ENCODE peak calls at places on chromosomes 3 and 15, in ten cellular contexts. One of them, this sample, is unnamed.

GRCh38 chr3:129486057-129487035 is 42.1 kb upstream of the RHO start:
- DNase-seq in NCI-H1092 treated with DMSO at 0.1 percent for 48 hours: no peak
- DNase-seq in A673: no peak
- DNase-seq in head of caudate nucleus: no peak
- DNase-seq in ovary: no peak
- DNase-seq in SJSA1: no peak
- DNase-seq in T47D: peak; percentile 63
- DNase-seq in stimulated activated CD4-positive, alpha-beta T cell treated with anti-CD3 and anti-CD28 coated beads, TNF-alpha, amount 100 ng/mL, for 4 hours: no peak
- DNase-seq in Calu3: no peak
- DNase-seq in EL: peak; percentile 43
- DNase-seq in this sample: peak; percentile 75

GRCh38 chr3:194384156-194384555 is 14.6 kb upstream of the LRRC15 start:
- DNase-seq in NCI-H1092 treated with DMSO at 0.1 percent for 48 hours: no peak
- DNase-seq in A673: no peak
- DNase-seq in head of caudate nucleus: no peak
- DNase-seq in ovary: no peak
- DNase-seq in SJSA1: no peak
- DNase-seq in T47D: no peak
- DNase-seq in stimulated activated CD4-positive, alpha-beta T cell treated with anti-CD3 and anti-CD28 coated beads, TNF-alpha, amount 100 ng/mL, for 4 hours: no peak
- DNase-seq in Calu3: no peak
- DNase-seq in EL: no peak
- DNase-seq in this sample: no peak

GRCh38 chr3:160616721-160617120 is 51.4 kb upstream of the KPNA4 start:
- DNase-seq in NCI-H1092 treated with DMSO at 0.1 percent for 48 hours: no peak
- DNase-seq in A673: no peak
- DNase-seq in head of caudate nucleus: no peak
- DNase-seq in ovary: no peak
- DNase-seq in SJSA1: no peak
- DNase-seq in T47D: peak; percentile 18
- DNase-seq in stimulated activated CD4-positive, alpha-beta T cell treated with anti-CD3 and anti-CD28 coated beads, TNF-alpha, amount 100 ng/mL, for 4 hours: no peak
- DNase-seq in Calu3: peak; percentile 20
- DNase-seq in EL: peak; percentile 58
- DNase-seq in this sample: peak; percentile 77

GRCh38 chr15:65833501-65834220 is 35.6 kb upstream of the RAB11A start:
- DNase-seq in NCI-H1092 treated with DMSO at 0.1 percent for 48 hours: peak; percentile 74
- DNase-seq in A673: peak; percentile 37
- DNase-seq in head of caudate nucleus: no peak
- DNase-seq in ovary: no peak
- DNase-seq in SJSA1: no peak
- DNase-seq in T47D: peak; percentile 37
- DNase-seq in stimulated activated CD4-positive, alpha-beta T cell treated with anti-CD3 and anti-CD28 coated beads, TNF-alpha, amount 100 ng/mL, for 4 hours: no peak
- DNase-seq in Calu3: no peak
- DNase-seq in EL: no peak
- DNase-seq in this sample: peak; percentile 30

GRCh38 chr3:42804831-42805821 is 836 bp upstream of the HIGD1A start:
- DNase-seq in NCI-H1092 treated with DMSO at 0.1 percent for 48 hours: peak; percentile 35
- DNase-seq in A673: no peak
- DNase-seq in head of caudate nucleus: peak; percentile 59
- DNase-seq in ovary: peak; percentile 51
- DNase-seq in SJSA1: no peak
- DNase-seq in T47D: peak; percentile 46
- DNase-seq in stimulated activated CD4-positive, alpha-beta T cell treated with anti-CD3 and anti-CD28 coated beads, TNF-alpha, amount 100 ng/mL, for 4 hours: no peak
- DNase-seq in Calu3: peak; percentile 27
- DNase-seq in EL: no peak
- DNase-seq in this sample: no peak

GRCh38 chr3:46278816-46279672 is 36.8 kb downstream of the CCR3 start:
- DNase-seq in NCI-H1092 treated with DMSO at 0.1 percent for 48 hours: no peak
- DNase-seq in A673: no peak
- DNase-seq in head of caudate nucleus: no peak
- DNase-seq in ovary: no peak
- DNase-seq in SJSA1: no peak
- DNase-seq in T47D: no peak
- DNase-seq in stimulated activated CD4-positive, alpha-beta T cell treated with anti-CD3 and anti-CD28 coated beads, TNF-alpha, amount 100 ng/mL, for 4 hours: no peak
- DNase-seq in Calu3: no peak
- DNase-seq in EL: no peak
- DNase-seq in this sample: no peak

GRCh38 chr3:55416381-55416821 is 70.7 kb downstream of the WNT5A start:
- DNase-seq in NCI-H1092 treated with DMSO at 0.1 percent for 48 hours: no peak
- DNase-seq in A673: peak; percentile 33
- DNase-seq in head of caudate nucleus: no peak
- DNase-seq in ovary: no peak
- DNase-seq in SJSA1: no peak
- DNase-seq in T47D: no peak
- DNase-seq in stimulated activated CD4-positive, alpha-beta T cell treated with anti-CD3 and anti-CD28 coated beads, TNF-alpha, amount 100 ng/mL, for 4 hours: no peak
- DNase-seq in Calu3: no peak
- DNase-seq in EL: peak; percentile 93
- DNase-seq in this sample: peak; percentile 94

GRCh38 chr3:141878812-141879211 is 2.4 kb downstream of the ATP1B3 start:
- DNase-seq in NCI-H1092 treated with DMSO at 0.1 percent for 48 hours: no peak
- DNase-seq in A673: peak; percentile 66
- DNase-seq in head of caudate nucleus: no peak
- DNase-seq in ovary: no peak
- DNase-seq in SJSA1: no peak
- DNase-seq in T47D: no peak
- DNase-seq in stimulated activated CD4-positive, alpha-beta T cell treated with anti-CD3 and anti-CD28 coated beads, TNF-alpha, amount 100 ng/mL, for 4 hours: no peak
- DNase-seq in Calu3: peak; percentile 21
- DNase-seq in EL: peak; percentile 66
- DNase-seq in this sample: peak; percentile 54

GRCh38 chr15:49688135-49688790 is 67.4 kb downstream of the DTWD1 start:
- DNase-seq in NCI-H1092 treated with DMSO at 0.1 percent for 48 hours: no peak
- DNase-seq in A673: no peak
- DNase-seq in head of caudate nucleus: no peak
- DNase-seq in ovary: no peak
- DNase-seq in SJSA1: no peak
- DNase-seq in T47D: no peak
- DNase-seq in stimulated activated CD4-positive, alpha-beta T cell treated with anti-CD3 and anti-CD28 coated beads, TNF-alpha, amount 100 ng/mL, for 4 hours: no peak
- DNase-seq in Calu3: no peak
- DNase-seq in EL: no peak
- DNase-seq in this sample: no peak

GRCh38 chr3:138440137-138440536 is 5.7 kb downstream of the ESYT3 start:
- DNase-seq in NCI-H1092 treated with DMSO at 0.1 percent for 48 hours: peak; percentile 83
- DNase-seq in A673: no peak
- DNase-seq in head of caudate nucleus: no peak
- DNase-seq in ovary: no peak
- DNase-seq in SJSA1: peak; percentile 64
- DNase-seq in T47D: peak; percentile 70
- DNase-seq in stimulated activated CD4-positive, alpha-beta T cell treated with anti-CD3 and anti-CD28 coated beads, TNF-alpha, amount 100 ng/mL, for 4 hours: no peak
- DNase-seq in Calu3: no peak
- DNase-seq in EL: peak; percentile 54
- DNase-seq in this sample: peak; percentile 90

GRCh38 chr15:28260722-28261121 is 61.3 kb downstream of the HERC2 start:
- DNase-seq in NCI-H1092 treated with DMSO at 0.1 percent for 48 hours: no peak
- DNase-seq in A673: no peak
- DNase-seq in head of caudate nucleus: peak; percentile 48
- DNase-seq in ovary: no peak
- DNase-seq in SJSA1: no peak
- DNase-seq in T47D: no peak
- DNase-seq in stimulated activated CD4-positive, alpha-beta T cell treated with anti-CD3 and anti-CD28 coated beads, TNF-alpha, amount 100 ng/mL, for 4 hours: no peak
- DNase-seq in Calu3: no peak
- DNase-seq in EL: no peak
- DNase-seq in this sample: no peak

GRCh38 chr3:45178131-45179023 is 32.2 kb upstream of the CDCP1 start:
- DNase-seq in NCI-H1092 treated with DMSO at 0.1 percent for 48 hours: no peak
- DNase-seq in A673: no peak
- DNase-seq in head of caudate nucleus: no peak
- DNase-seq in ovary: no peak
- DNase-seq in SJSA1: peak; percentile 98
- DNase-seq in T47D: peak; percentile 26
- DNase-seq in stimulated activated CD4-positive, alpha-beta T cell treated with anti-CD3 and anti-CD28 coated beads, TNF-alpha, amount 100 ng/mL, for 4 hours: no peak
- DNase-seq in Calu3: no peak
- DNase-seq in EL: peak; percentile 52
- DNase-seq in this sample: peak; percentile 97

GRCh38 chr3:38992117-38992779 is 59.5 kb downstream of the SCN11A start:
- DNase-seq in NCI-H1092 treated with DMSO at 0.1 percent for 48 hours: no peak
- DNase-seq in A673: peak; percentile 6
- DNase-seq in head of caudate nucleus: no peak
- DNase-seq in ovary: no peak
- DNase-seq in SJSA1: peak; percentile 57
- DNase-seq in T47D: no peak
- DNase-seq in stimulated activated CD4-positive, alpha-beta T cell treated with anti-CD3 and anti-CD28 coated beads, TNF-alpha, amount 100 ng/mL, for 4 hours: no peak
- DNase-seq in Calu3: no peak
- DNase-seq in EL: peak; percentile 88
- DNase-seq in this sample: peak; percentile 67

GRCh38 chr15:73727330-73728018 is 25.7 kb downstream of the INSYN1 start:
- DNase-seq in NCI-H1092 treated with DMSO at 0.1 percent for 48 hours: no peak
- DNase-seq in A673: no peak
- DNase-seq in head of caudate nucleus: no peak
- DNase-seq in ovary: no peak
- DNase-seq in SJSA1: no peak
- DNase-seq in T47D: no peak
- DNase-seq in stimulated activated CD4-positive, alpha-beta T cell treated with anti-CD3 and anti-CD28 coated beads, TNF-alpha, amount 100 ng/mL, for 4 hours: no peak
- DNase-seq in Calu3: no peak
- DNase-seq in EL: peak; percentile 75
- DNase-seq in this sample: peak; percentile 71

GRCh38 chr15:90749754-90750153 is 32.6 kb downstream of the BLM start:
- DNase-seq in NCI-H1092 treated with DMSO at 0.1 percent for 48 hours: no peak
- DNase-seq in A673: peak; percentile 21
- DNase-seq in head of caudate nucleus: peak; percentile 70
- DNase-seq in ovary: no peak
- DNase-seq in SJSA1: no peak
- DNase-seq in T47D: no peak
- DNase-seq in stimulated activated CD4-positive, alpha-beta T cell treated with anti-CD3 and anti-CD28 coated beads, TNF-alpha, amount 100 ng/mL, for 4 hours: no peak
- DNase-seq in Calu3: no peak
- DNase-seq in EL: no peak
- DNase-seq in this sample: no peak

GRCh38 chr3:55488398-55489055 is 1.4 kb upstream of the WNT5A start:
- DNase-seq in NCI-H1092 treated with DMSO at 0.1 percent for 48 hours: no peak
- DNase-seq in A673: peak; percentile 70
- DNase-seq in head of caudate nucleus: peak; percentile 85
- DNase-seq in ovary: peak; percentile 82
- DNase-seq in SJSA1: peak; percentile 67
- DNase-seq in T47D: peak; percentile 58
- DNase-seq in stimulated activated CD4-positive, alpha-beta T cell treated with anti-CD3 and anti-CD28 coated beads, TNF-alpha, amount 100 ng/mL, for 4 hours: no peak
- DNase-seq in Calu3: peak; percentile 19
- DNase-seq in EL: peak; percentile 90
- DNase-seq in this sample: peak; percentile 91

GRCh38 chr3:21894459-21895083 is 143.6 kb upstream of the ZNF385D start:
- DNase-seq in NCI-H1092 treated with DMSO at 0.1 percent for 48 hours: no peak
- DNase-seq in A673: no peak
- DNase-seq in head of caudate nucleus: no peak
- DNase-seq in ovary: no peak
- DNase-seq in SJSA1: no peak
- DNase-seq in T47D: peak; percentile 37
- DNase-seq in stimulated activated CD4-positive, alpha-beta T cell treated with anti-CD3 and anti-CD28 coated beads, TNF-alpha, amount 100 ng/mL, for 4 hours: no peak
- DNase-seq in Calu3: peak; percentile 17
- DNase-seq in EL: peak; percentile 17
- DNase-seq in this sample: peak; percentile 11

GRCh38 chr3:55718475-55718874 is 231.4 kb upstream of the WNT5A start:
- DNase-seq in NCI-H1092 treated with DMSO at 0.1 percent for 48 hours: no peak
- DNase-seq in A673: no peak
- DNase-seq in head of caudate nucleus: no peak
- DNase-seq in ovary: peak; percentile 40
- DNase-seq in SJSA1: no peak
- DNase-seq in T47D: no peak
- DNase-seq in stimulated activated CD4-positive, alpha-beta T cell treated with anti-CD3 and anti-CD28 coated beads, TNF-alpha, amount 100 ng/mL, for 4 hours: no peak
- DNase-seq in Calu3: no peak
- DNase-seq in EL: peak; percentile 88
- DNase-seq in this sample: peak; percentile 70

GRCh38 chr3:143644370-143645089 is 203.7 kb downstream of the SLC9A9 start:
- DNase-seq in NCI-H1092 treated with DMSO at 0.1 percent for 48 hours: peak; percentile 25
- DNase-seq in A673: peak; percentile 81
- DNase-seq in head of caudate nucleus: peak; percentile 74
- DNase-seq in ovary: no peak
- DNase-seq in SJSA1: peak; percentile 45
- DNase-seq in T47D: peak; percentile 86
- DNase-seq in stimulated activated CD4-positive, alpha-beta T cell treated with anti-CD3 and anti-CD28 coated beads, TNF-alpha, amount 100 ng/mL, for 4 hours: no peak
- DNase-seq in Calu3: peak; percentile 85
- DNase-seq in EL: peak; percentile 63
- DNase-seq in this sample: peak; percentile 66

This sample was measured in M059J.